ENCODE peak calls at places on chromosomes 11 and 22, in four cellular contexts. I, T, Y and J are unnamed samples.

GRCh38 chr22:38982008-38982927 is at the start of gene APOBEC3B:
- DNase-seq in I (peak), T (peak), Y (peak), J (peak)

GRCh38 chr11:65431452-65432132 is 9.0 kb downstream of the NEAT1 start:
- DNase-seq in I (no peak), T (no peak), Y (no peak), J (no peak)

GRCh38 chr11:35815556-35816315 is 128.1 kb upstream of the LDLRAD3 start:
- DNase-seq in I (no peak), T (no peak), Y (no peak), J (no peak)

GRCh38 chr22:25766418-25766817 is 24.4 kb downstream of the MYO18B start:
- DNase-seq in I (no peak), T (no peak), Y (no peak), J (no peak)

GRCh38 chr11:116166788-116167465 is 605.9 kb downstream of the BUD13 start:
- DNase-seq in I (no peak), T (no peak), Y (no peak), J (no peak)

GRCh38 chr11:75554258-75555022 is 7.6 kb upstream of the SERPINH1 start:
- DNase-seq in I (peak), T (no peak), Y (no peak), J (peak)

GRCh38 chr11:124415356-124415923 is 9.2 kb downstream of the OR8B4 start:
- DNase-seq in I (no peak), T (no peak), Y (no peak), J (peak)

GRCh38 chr22:49243965-49244364 is 583.7 kb downstream of the BRD1 start:
- DNase-seq in I (no peak), T (no peak), Y (no peak), J (no peak)

GRCh38 chr11:35590412-35590811 is 27.8 kb upstream of the FJX1 start:
- DNase-seq in I (no peak), T (no peak), Y (no peak), J (no peak)

GRCh38 chr11:122706261-122706660 is 50.7 kb downstream of the UBASH3B start:
- DNase-seq in I (no peak), T (no peak), Y (no peak), J (no peak)

GRCh38 chr22:27802389-27803079 is 978 bp upstream of the MN1 start:
- DNase-seq in I (no peak), T (no peak), Y (no peak), J (no peak)

GRCh38 chr11:88312665-88313064 is 24.9 kb downstream of the CTSC start:
- DNase-seq in I (no peak), T (no peak), Y (no peak), J (no peak)

GRCh38 chr11:13261600-13262061 is 16.0 kb upstream of the BMAL1 start:
- DNase-seq in I (no peak), T (no peak), Y (no peak), J (no peak)

GRCh38 chr11:43557553-43558031 is 122.9 kb upstream of the HSD17B12 start:
- DNase-seq in I (no peak), T (no peak), Y (no peak), J (no peak)